ENCODE peak calls at places on chromosome 1, in four cellular contexts. J is brain microvascular endothelial cell, W is neural progenitor cell, K is BE2C. L is an unnamed sample.

GRCh38 chr1:225464851-225465792 is 37.3 kb upstream of the LBR start:
- DNase-seq in J (no peak), K (no peak), W (peak; percentile 86), L (no peak)

GRCh38 chr1:207579436-207579799 is 65.5 kb upstream of the CR1L start:
- DNase-seq in K (peak; percentile 42), W (peak; percentile 77), J (peak; percentile 82), L (peak; percentile 21)

GRCh38 chr1:41239988-41240610 is 2.0 kb downstream of the SCMH1 start:
- DNase-seq in K (no peak), W (no peak), J (peak; percentile 28), L (no peak)

GRCh38 chr1:65039508-65039907 is 73.2 kb upstream of the JAK1 start:
- DNase-seq in W (no peak), J (no peak), K (no peak), L (no peak)

GRCh38 chr1:204479387-204480136 is 15.0 kb downstream of the PIK3C2B start:
- DNase-seq in W (no peak), K (no peak), J (no peak), L (peak; percentile 15)

GRCh38 chr1:3543076-3544049 is 67.9 kb downstream of the MEGF6 start:
- DNase-seq in K (no peak), W (peak; percentile 65), J (peak; percentile 82), L (peak; percentile 86)

GRCh38 chr1:228120351-228121091 is 11.4 kb upstream of the MRPL55 start:
- DNase-seq in K (no peak), W (no peak), J (no peak), L (no peak)

GRCh38 chr1:154714638-154715037 is 106.7 kb upstream of the ADAR start:
- DNase-seq in W (peak; percentile 34), K (peak; percentile 35), J (peak; percentile 23), L (no peak)

GRCh38 chr1:102970496-102971078 is 137.7 kb downstream of the COL11A1 start:
- DNase-seq in K (peak; percentile 38), J (peak; percentile 53), W (peak; percentile 86), L (peak; percentile 30)

GRCh38 chr1:115282825-115283224 is 55.2 kb downstream of the NGF start:
- DNase-seq in K (no peak), W (no peak), J (no peak), L (no peak)

GRCh38 chr1:41751804-41752513 is 166.8 kb downstream of the HIVEP3 start:
- DNase-seq in W (no peak), J (peak; percentile 86), K (no peak), L (no peak)

GRCh38 chr1:210289248-210289647 is 39.5 kb upstream of the HHAT start:
- DNase-seq in J (no peak), K (no peak), W (no peak), L (no peak)

GRCh38 chr1:210292276-210292851 is 36.3 kb upstream of the HHAT start:
- DNase-seq in J (no peak), W (peak; percentile 86), K (peak; percentile 82), L (peak; percentile 95)

GRCh38 chr1:210291088-210291487 is 37.6 kb upstream of the HHAT start:
- DNase-seq in K (no peak), J (no peak), W (no peak), L (no peak)

GRCh38 chr1:210293191-210293607 is 35.5 kb upstream of the HHAT start:
- DNase-seq in W (no peak), J (peak; percentile 4), K (no peak), L (no peak)

GRCh38 chr1:210291786-210292275 is 36.9 kb upstream of the HHAT start:
- DNase-seq in W (no peak), K (no peak), J (no peak), L (no peak)
- H3K4me3 ChIP-seq in W (peak overlapping the region; percentile 53), K (peak overlapping the region; percentile 62), J (peak overlapping the region; percentile 49), L (peak overlapping the region; percentile 43)

GRCh38 chr1:93663191-93663614 is 18.4 kb downstream of the BCAR3 start:
- DNase-seq in W (no peak), K (no peak), J (no peak), L (no peak)

GRCh38 chr1:93662481-93663190 is 19.0 kb downstream of the BCAR3 start:
- DNase-seq in K (no peak), W (no peak), J (peak; percentile 41), L (no peak)

GRCh38 chr1:93661829-93662474 is 19.7 kb downstream of the BCAR3 start:
- DNase-seq in W (no peak), J (peak; percentile 75), K (no peak), L (no peak)

GRCh38 chr1:93658188-93658587 is 23.4 kb downstream of the BCAR3 start:
- DNase-seq in W (no peak), K (no peak), J (no peak), L (no peak)

GRCh38 chr1:93659805-93660479 is 21.7 kb downstream of the BCAR3 start:
- DNase-seq in W (no peak), J (no peak), K (peak; percentile 79), L (no peak)
- H3K36me3 ChIP-seq in W (no peaks in the 10 kb centered on the region), J (no peaks in the 10 kb centered on the region), K (peaks cover 22% of the 10 kb centered on the region), L (no peaks in the 10 kb centered on the region)

GRCh38 chr1:10834770-10835412 is 38.4 kb upstream of the CASZ1 start:
- DNase-seq in J (no peak), K (no peak), W (no peak), L (peak; percentile 78)

GRCh38 chr1:10838541-10838940 is 42.1 kb upstream of the CASZ1 start:
- DNase-seq in W (no peak), J (no peak), K (no peak), L (no peak)

GRCh38 chr1:10836726-10837125 is 40.3 kb upstream of the CASZ1 start:
- DNase-seq in K (no peak), W (no peak), J (no peak), L (peak; percentile 75)

GRCh38 chr1:10833630-10834557 is 37.4 kb upstream of the CASZ1 start:
- DNase-seq in W (no peak), J (no peak), K (no peak), L (no peak)

GRCh38 chr1:10835423-10836421 is 39.3 kb upstream of the CASZ1 start:
- DNase-seq in J (peak; percentile 19), W (peak; percentile 98), K (peak; percentile 79), L (peak; percentile 100)
- H3K27me3 ChIP-seq in J (peaks cover 22% of the 10 kb centered on the region), W (peaks cover 8% of the 10 kb centered on the region), K (no peaks in the 10 kb centered on the region), L (peaks cover 2% of the 10 kb centered on the region)

DNA sequence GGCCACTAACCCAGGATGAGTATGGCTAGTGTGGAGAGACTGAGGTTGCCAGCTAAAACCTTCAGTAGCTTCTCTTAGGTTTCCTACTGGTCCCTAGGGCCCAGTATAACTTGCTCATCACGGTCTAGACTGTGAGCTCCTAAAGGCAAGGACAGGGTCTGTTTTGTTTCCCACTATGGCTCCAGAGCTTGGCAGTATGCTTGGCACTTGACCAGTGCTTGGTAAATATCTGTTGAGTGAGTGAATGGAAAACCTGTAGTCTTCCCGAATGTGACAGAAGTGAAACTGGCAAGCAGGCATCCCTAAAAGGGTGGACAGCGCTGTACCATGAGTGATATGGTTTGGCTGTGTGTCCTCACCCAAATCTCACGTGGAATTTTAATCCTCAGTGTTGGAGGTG is 13.1 kb upstream of the PARS2 start:
- DNase-seq in W (no peak), K (no peak), J (no peak), L (no peak)
- H3K4me3 ChIP-seq in W (no peak overlapping the region), K (no peak overlapping the region), J (no peak overlapping the region), L (no peak overlapping the region)

L was measured in H7.